ENCODE peak calls at places on chromosome 4, in nine cellular contexts. One of them, this sample, is unnamed.

GRCh38 chr4:26762650-26763049 is 98.0 kb upstream of the STIM2 start:
- DNase-seq in astrocyte of the cerebellum: peak
- DNase-seq in brain microvascular endothelial cell: no peak
- DNase-seq in NB4: no peak
- DNase-seq in CD8-positive, alpha-beta memory T cell: no peak
- DNase-seq in psoas muscle: no peak
- DNase-seq in upper lobe of left lung: no peak
- DNase-seq in CD4-positive, alpha-beta memory T cell: no peak
- DNase-seq in cardiac muscle cell: no peak
- DNase-seq in this sample: no peak

GRCh38 chr4:86960557-86960959 is 25.7 kb downstream of the AFF1 start:
- DNase-seq in astrocyte of the cerebellum: no peak
- DNase-seq in brain microvascular endothelial cell: no peak
- DNase-seq in NB4: peak
- DNase-seq in CD8-positive, alpha-beta memory T cell: no peak
- DNase-seq in psoas muscle: no peak
- DNase-seq in upper lobe of left lung: no peak
- DNase-seq in CD4-positive, alpha-beta memory T cell: no peak
- DNase-seq in cardiac muscle cell: peak
- DNase-seq in this sample: no peak

GRCh38 chr4:17065821-17066220 is 167.4 kb upstream of the LDB2 start:
- DNase-seq in astrocyte of the cerebellum: no peak
- DNase-seq in brain microvascular endothelial cell: peak
- DNase-seq in NB4: no peak
- DNase-seq in CD8-positive, alpha-beta memory T cell: no peak
- DNase-seq in psoas muscle: no peak
- DNase-seq in upper lobe of left lung: no peak
- DNase-seq in CD4-positive, alpha-beta memory T cell: no peak
- DNase-seq in cardiac muscle cell: no peak
- DNase-seq in this sample: no peak

GRCh38 chr4:146335763-146336412 is 121.5 kb downstream of the REELD1 start:
- DNase-seq in astrocyte of the cerebellum: no peak
- DNase-seq in brain microvascular endothelial cell: no peak
- DNase-seq in NB4: no peak
- DNase-seq in CD8-positive, alpha-beta memory T cell: no peak
- DNase-seq in psoas muscle: no peak
- DNase-seq in upper lobe of left lung: no peak
- DNase-seq in CD4-positive, alpha-beta memory T cell: no peak
- DNase-seq in cardiac muscle cell: no peak
- DNase-seq in this sample: no peak

GRCh38 chr4:2340272-2341061 is 78.0 kb downstream of the ZFYVE28 start:
- DNase-seq in astrocyte of the cerebellum: no peak
- DNase-seq in brain microvascular endothelial cell: no peak
- DNase-seq in NB4: no peak
- DNase-seq in CD8-positive, alpha-beta memory T cell: no peak
- DNase-seq in psoas muscle: no peak
- DNase-seq in upper lobe of left lung: peak
- DNase-seq in CD4-positive, alpha-beta memory T cell: no peak
- DNase-seq in cardiac muscle cell: no peak
- DNase-seq in this sample: no peak

GRCh38 chr4:188971125-188971524 is 831.9 kb downstream of the TRIML1 start:
- DNase-seq in astrocyte of the cerebellum: no peak
- DNase-seq in brain microvascular endothelial cell: peak
- DNase-seq in NB4: peak
- DNase-seq in CD8-positive, alpha-beta memory T cell: no peak
- DNase-seq in psoas muscle: no peak
- DNase-seq in upper lobe of left lung: no peak
- DNase-seq in CD4-positive, alpha-beta memory T cell: no peak
- DNase-seq in cardiac muscle cell: no peak
- DNase-seq in this sample: no peak

GRCh38 chr4:17385403-17385802 is 126.5 kb downstream of the QDPR start:
- DNase-seq in astrocyte of the cerebellum: no peak
- DNase-seq in brain microvascular endothelial cell: peak
- DNase-seq in NB4: peak
- DNase-seq in CD8-positive, alpha-beta memory T cell: no peak
- DNase-seq in psoas muscle: no peak
- DNase-seq in upper lobe of left lung: peak
- DNase-seq in CD4-positive, alpha-beta memory T cell: peak
- DNase-seq in cardiac muscle cell: peak
- DNase-seq in this sample: peak

GRCh38 chr4:24104173-24104572 is 214.3 kb upstream of the PPARGC1A start:
- DNase-seq in astrocyte of the cerebellum: no peak
- DNase-seq in brain microvascular endothelial cell: peak
- DNase-seq in NB4: no peak
- DNase-seq in CD8-positive, alpha-beta memory T cell: no peak
- DNase-seq in psoas muscle: no peak
- DNase-seq in upper lobe of left lung: no peak
- DNase-seq in CD4-positive, alpha-beta memory T cell: no peak
- DNase-seq in cardiac muscle cell: no peak
- DNase-seq in this sample: no peak

GRCh38 chr4:16018061-16018676 is 55.2 kb upstream of the FGFBP2 start:
- DNase-seq in astrocyte of the cerebellum: no peak
- DNase-seq in brain microvascular endothelial cell: no peak
- DNase-seq in NB4: no peak
- DNase-seq in CD8-positive, alpha-beta memory T cell: no peak
- DNase-seq in psoas muscle: no peak
- DNase-seq in upper lobe of left lung: peak
- DNase-seq in CD4-positive, alpha-beta memory T cell: no peak
- DNase-seq in cardiac muscle cell: no peak
- DNase-seq in this sample: no peak

GRCh38 chr4:156824451-156825060 is 147.0 kb downstream of the PDGFC start:
- DNase-seq in astrocyte of the cerebellum: no peak
- DNase-seq in brain microvascular endothelial cell: no peak
- DNase-seq in NB4: no peak
- DNase-seq in CD8-positive, alpha-beta memory T cell: no peak
- DNase-seq in psoas muscle: no peak
- DNase-seq in upper lobe of left lung: no peak
- DNase-seq in CD4-positive, alpha-beta memory T cell: no peak
- DNase-seq in cardiac muscle cell: no peak
- DNase-seq in this sample: no peak

DNA sequence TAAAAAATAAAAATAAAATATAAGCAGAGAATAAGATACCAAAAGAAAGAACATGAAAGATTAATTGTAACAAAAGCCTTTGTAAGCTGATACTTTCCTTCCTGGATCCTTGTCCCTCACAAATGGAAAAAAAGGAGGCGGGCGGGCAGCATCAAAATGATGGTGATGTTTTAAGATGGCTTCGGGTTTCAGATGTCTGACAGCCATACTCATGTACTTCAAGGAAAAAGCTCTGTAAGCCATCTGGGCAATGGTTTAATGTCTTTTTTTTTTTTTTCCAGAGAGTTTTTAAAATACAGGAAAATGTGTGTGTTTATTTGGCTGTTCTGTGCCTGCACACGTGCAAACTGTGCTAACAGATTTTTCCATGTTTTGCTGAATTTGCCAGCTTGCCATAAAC is 36.0 kb downstream of the AFAP1 start:
- DNase-seq in astrocyte of the cerebellum: no peak
- DNase-seq in brain microvascular endothelial cell: no peak
- DNase-seq in NB4: no peak
- DNase-seq in CD8-positive, alpha-beta memory T cell: no peak
- DNase-seq in psoas muscle: no peak
- DNase-seq in upper lobe of left lung: no peak
- DNase-seq in CD4-positive, alpha-beta memory T cell: no peak
- DNase-seq in cardiac muscle cell: no peak
- DNase-seq in this sample: no peak
- H3K4me3 ChIP-seq in astrocyte of the cerebellum: no peak
- H3K4me3 ChIP-seq in brain microvascular endothelial cell: no peak
- H3K4me3 ChIP-seq in NB4: no peak
- H3K4me3 ChIP-seq in CD8-positive, alpha-beta memory T cell: no peak
- H3K4me3 ChIP-seq in psoas muscle: no peak
- H3K4me3 ChIP-seq in upper lobe of left lung: no peak
- H3K4me3 ChIP-seq in CD4-positive, alpha-beta memory T cell: no peak
- H3K4me3 ChIP-seq in cardiac muscle cell: no peak
- H3K4me3 ChIP-seq in this sample: no peak

DNA sequence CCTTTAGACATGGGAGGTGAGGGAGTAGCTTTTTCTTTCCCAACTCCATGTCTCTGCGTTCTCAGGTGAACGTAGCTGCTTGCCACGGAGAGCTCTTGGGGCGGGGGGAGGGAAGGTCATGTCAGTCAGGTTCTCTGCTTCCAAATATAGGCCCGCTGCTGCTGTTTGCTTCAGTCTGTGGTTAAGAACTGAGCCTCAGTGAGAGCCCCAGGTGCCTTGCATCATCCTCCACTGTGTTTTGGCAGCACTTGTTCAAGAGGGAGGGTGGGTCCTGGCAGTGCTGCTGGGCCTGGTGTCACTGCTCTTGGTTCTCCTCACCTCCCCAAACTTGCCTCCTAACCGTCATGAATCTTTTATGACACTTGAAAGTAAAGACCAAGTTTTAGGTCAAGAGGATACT is 46.6 kb downstream of the HADH start:
- DNase-seq in astrocyte of the cerebellum: no peak
- DNase-seq in brain microvascular endothelial cell: no peak
- DNase-seq in NB4: no peak
- DNase-seq in CD8-positive, alpha-beta memory T cell: peak
- DNase-seq in psoas muscle: no peak
- DNase-seq in upper lobe of left lung: peak
- DNase-seq in CD4-positive, alpha-beta memory T cell: peak
- DNase-seq in cardiac muscle cell: peak
- DNase-seq in this sample: peak
- H3K4me3 ChIP-seq in astrocyte of the cerebellum: no peak
- H3K4me3 ChIP-seq in brain microvascular endothelial cell: no peak
- H3K4me3 ChIP-seq in NB4: no peak
- H3K4me3 ChIP-seq in CD8-positive, alpha-beta memory T cell: peak
- H3K4me3 ChIP-seq in psoas muscle: no peak
- H3K4me3 ChIP-seq in upper lobe of left lung: no peak
- H3K4me3 ChIP-seq in CD4-positive, alpha-beta memory T cell: no peak
- H3K4me3 ChIP-seq in cardiac muscle cell: no peak
- H3K4me3 ChIP-seq in this sample: no peak

GRCh38 chr4:113971706-113972360 is 7.6 kb downstream of the ARSJ start:
- DNase-seq in astrocyte of the cerebellum: no peak
- DNase-seq in brain microvascular endothelial cell: peak
- DNase-seq in NB4: no peak
- DNase-seq in CD8-positive, alpha-beta memory T cell: no peak
- DNase-seq in psoas muscle: no peak
- DNase-seq in upper lobe of left lung: no peak
- DNase-seq in CD4-positive, alpha-beta memory T cell: no peak
- DNase-seq in cardiac muscle cell: no peak
- DNase-seq in this sample: no peak

GRCh38 chr4:113968473-113968872 is 11.0 kb downstream of the ARSJ start:
- DNase-seq in astrocyte of the cerebellum: no peak
- DNase-seq in brain microvascular endothelial cell: no peak
- DNase-seq in NB4: no peak
- DNase-seq in CD8-positive, alpha-beta memory T cell: no peak
- DNase-seq in psoas muscle: no peak
- DNase-seq in upper lobe of left lung: no peak
- DNase-seq in CD4-positive, alpha-beta memory T cell: no peak
- DNase-seq in cardiac muscle cell: no peak
- DNase-seq in this sample: no peak

GRCh38 chr4:113969935-113970334 is 9.5 kb downstream of the ARSJ start:
- DNase-seq in astrocyte of the cerebellum: no peak
- DNase-seq in brain microvascular endothelial cell: no peak
- DNase-seq in NB4: no peak
- DNase-seq in CD8-positive, alpha-beta memory T cell: no peak
- DNase-seq in psoas muscle: no peak
- DNase-seq in upper lobe of left lung: no peak
- DNase-seq in CD4-positive, alpha-beta memory T cell: no peak
- DNase-seq in cardiac muscle cell: no peak
- DNase-seq in this sample: no peak

GRCh38 chr4:113962719-113963274 is 16.6 kb downstream of the ARSJ start:
- DNase-seq in astrocyte of the cerebellum: no peak
- DNase-seq in brain microvascular endothelial cell: no peak
- DNase-seq in NB4: no peak
- DNase-seq in CD8-positive, alpha-beta memory T cell: no peak
- DNase-seq in psoas muscle: no peak
- DNase-seq in upper lobe of left lung: no peak
- DNase-seq in CD4-positive, alpha-beta memory T cell: no peak
- DNase-seq in cardiac muscle cell: no peak
- DNase-seq in this sample: no peak

DNA sequence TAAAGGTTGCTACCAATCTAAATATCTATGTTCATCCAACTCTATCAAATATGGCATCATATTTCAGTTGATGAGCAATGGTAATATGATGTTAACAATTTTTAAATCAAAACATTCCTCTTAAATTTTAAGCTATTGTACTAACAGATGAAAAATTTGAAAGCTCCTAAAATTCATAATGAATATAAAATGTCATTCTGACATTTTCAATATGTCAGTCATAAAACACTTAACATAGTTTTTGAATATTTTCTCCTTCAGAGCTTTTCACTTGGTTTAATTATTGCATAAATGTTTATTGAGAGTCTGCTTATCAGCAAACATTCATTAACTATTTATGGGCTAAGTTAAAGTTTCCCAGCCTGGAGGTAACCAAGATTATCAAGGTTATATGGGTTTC is 11.8 kb downstream of the ARSJ start:
- DNase-seq in astrocyte of the cerebellum: no peak
- DNase-seq in brain microvascular endothelial cell: no peak
- DNase-seq in NB4: no peak
- DNase-seq in CD8-positive, alpha-beta memory T cell: no peak
- DNase-seq in psoas muscle: no peak
- DNase-seq in upper lobe of left lung: no peak
- DNase-seq in CD4-positive, alpha-beta memory T cell: no peak
- DNase-seq in cardiac muscle cell: no peak
- DNase-seq in this sample: no peak
- H3K4me3 ChIP-seq in astrocyte of the cerebellum: no peak
- H3K4me3 ChIP-seq in brain microvascular endothelial cell: no peak
- H3K4me3 ChIP-seq in NB4: no peak
- H3K4me3 ChIP-seq in CD8-positive, alpha-beta memory T cell: no peak
- H3K4me3 ChIP-seq in psoas muscle: no peak
- H3K4me3 ChIP-seq in upper lobe of left lung: no peak
- H3K4me3 ChIP-seq in CD4-positive, alpha-beta memory T cell: no peak
- H3K4me3 ChIP-seq in cardiac muscle cell: no peak
- H3K4me3 ChIP-seq in this sample: no peak

GRCh38 chr4:52750819-52751348 is 341 bp downstream of the ERVMER34-1 start:
- DNase-seq in astrocyte of the cerebellum: no peak
- DNase-seq in brain microvascular endothelial cell: no peak
- DNase-seq in NB4: no peak
- DNase-seq in CD8-positive, alpha-beta memory T cell: no peak
- DNase-seq in psoas muscle: peak
- DNase-seq in upper lobe of left lung: no peak
- DNase-seq in CD4-positive, alpha-beta memory T cell: peak
- DNase-seq in cardiac muscle cell: no peak
- DNase-seq in this sample: no peak
- H3K4me3 ChIP-seq in astrocyte of the cerebellum: peak
- H3K4me3 ChIP-seq in brain microvascular endothelial cell: peak
- H3K4me3 ChIP-seq in NB4: no peak
- H3K4me3 ChIP-seq in CD8-positive, alpha-beta memory T cell: peak
- H3K4me3 ChIP-seq in psoas muscle: peak
- H3K4me3 ChIP-seq in upper lobe of left lung: peak
- H3K4me3 ChIP-seq in CD4-positive, alpha-beta memory T cell: no peak
- H3K4me3 ChIP-seq in cardiac muscle cell: peak
- H3K4me3 ChIP-seq in this sample: no peak

GRCh38 chr4:107719927-107720722 is at the start of gene PAPSS1:
- DNase-seq in astrocyte of the cerebellum: peak
- DNase-seq in brain microvascular endothelial cell: peak
- DNase-seq in NB4: peak
- DNase-seq in CD8-positive, alpha-beta memory T cell: peak
- DNase-seq in psoas muscle: peak
- DNase-seq in upper lobe of left lung: peak
- DNase-seq in CD4-positive, alpha-beta memory T cell: peak
- DNase-seq in cardiac muscle cell: peak
- DNase-seq in this sample: peak

GRCh38 chr4:107719211-107719926 is 665 bp downstream of the PAPSS1 start:
- DNase-seq in astrocyte of the cerebellum: no peak
- DNase-seq in brain microvascular endothelial cell: peak
- DNase-seq in NB4: peak
- DNase-seq in CD8-positive, alpha-beta memory T cell: no peak
- DNase-seq in psoas muscle: peak
- DNase-seq in upper lobe of left lung: peak
- DNase-seq in CD4-positive, alpha-beta memory T cell: no peak
- DNase-seq in cardiac muscle cell: no peak
- DNase-seq in this sample: no peak

GRCh38 chr4:107721436-107722090 is 1.5 kb upstream of the PAPSS1 start:
- DNase-seq in astrocyte of the cerebellum: no peak
- DNase-seq in brain microvascular endothelial cell: no peak
- DNase-seq in NB4: no peak
- DNase-seq in CD8-positive, alpha-beta memory T cell: peak
- DNase-seq in psoas muscle: no peak
- DNase-seq in upper lobe of left lung: peak
- DNase-seq in CD4-positive, alpha-beta memory T cell: peak
- DNase-seq in cardiac muscle cell: peak
- DNase-seq in this sample: peak

GRCh38 chr4:107718351-107718965 is 1.6 kb downstream of the PAPSS1 start:
- DNase-seq in astrocyte of the cerebellum: no peak
- DNase-seq in brain microvascular endothelial cell: no peak
- DNase-seq in NB4: peak
- DNase-seq in CD8-positive, alpha-beta memory T cell: no peak
- DNase-seq in psoas muscle: no peak
- DNase-seq in upper lobe of left lung: no peak
- DNase-seq in CD4-positive, alpha-beta memory T cell: no peak
- DNase-seq in cardiac muscle cell: no peak
- DNase-seq in this sample: peak
- H3K4me3 ChIP-seq in astrocyte of the cerebellum: peak
- H3K4me3 ChIP-seq in brain microvascular endothelial cell: peak
- H3K4me3 ChIP-seq in NB4: peak
- H3K4me3 ChIP-seq in CD8-positive, alpha-beta memory T cell: no peak
- H3K4me3 ChIP-seq in psoas muscle: peak
- H3K4me3 ChIP-seq in upper lobe of left lung: peak
- H3K4me3 ChIP-seq in CD4-positive, alpha-beta memory T cell: no peak
- H3K4me3 ChIP-seq in cardiac muscle cell: peak
- H3K4me3 ChIP-seq in this sample: peak